ENCODE peak calls at places on chromosomes 11 and 22, in five cellular contexts. X is neural progenitor cell, U is GM23248, L is HCT116, E is PC-3. T is an unnamed sample.

GRCh38 chr22:37242395-37242918 is 1.6 kb downstream of the RAC2 start:
- DNase-seq in X (no peak), U (peak; percentile 48), L (no peak), E (peak; percentile 51), T (peak; percentile 40)

GRCh38 chr11:126282361-126282741 is 542 bp upstream of the TIRAP start:
- DNase-seq in X (peak; percentile 62), U (peak; percentile 78), L (no peak), E (peak; percentile 34), T (peak; percentile 69)

GRCh38 chr11:77109236-77110019 is 6.8 kb downstream of the OMP start:
- DNase-seq in X (no peak), U (peak; percentile 65), L (no peak), E (no peak), T (no peak)

GRCh38 chr11:63945482-63946163 is 6.8 kb downstream of the NAA40 start:
- DNase-seq in X (peak; percentile 70), U (peak; percentile 91), L (peak; percentile 36), E (peak; percentile 87), T (peak; percentile 83)

GRCh38 chr22:36819112-36819511 is 2.3 kb upstream of the PVALB start:
- DNase-seq in X (no peak), U (no peak), L (no peak), E (no peak), T (no peak)

GRCh38 chr22:20997536-20998257 is 4.2 kb downstream of the THAP7 start:
- DNase-seq in X (no peak), U (no peak), L (no peak), E (no peak), T (no peak)

GRCh38 chr22:21449531-21450319 is 17.5 kb upstream of the TMEM191C start:
- DNase-seq in X (peak; percentile 6), U (no peak), L (no peak), E (no peak), T (no peak)

GRCh38 chr22:38505595-38506117 is 455 bp downstream of the DDX17 start:
- DNase-seq in X (peak; percentile 83), U (peak; percentile 88), L (no peak), E (peak; percentile 40), T (peak; percentile 85)

GRCh38 chr11:34161812-34162506 is 56.5 kb downstream of the NAT10 start:
- DNase-seq in X (no peak), U (peak; percentile 32), L (no peak), E (peak; percentile 65), T (no peak)

GRCh38 chr22:17336061-17336460 is 33.2 kb upstream of the CECR2 start:
- DNase-seq in X (no peak), U (no peak), L (no peak), E (no peak), T (no peak)

GRCh38 chr11:77170107-77170506 is 42.1 kb downstream of the MYO7A start:
- DNase-seq in X (peak; percentile 60), U (no peak), L (no peak), E (no peak), T (no peak)

GRCh38 chr11:119709638-119710346 is 19.2 kb downstream of the NECTIN1 start:
- DNase-seq in X (peak; percentile 95), U (no peak), L (no peak), E (no peak), T (peak; percentile 75)

GRCh38 chr11:65891180-65892136 is 985 bp downstream of the CCDC85B start:
- DNase-seq in X (peak; percentile 79), U (peak; percentile 64), L (no peak), E (peak; percentile 95), T (no peak)

GRCh38 chr11:12768731-12769673 is 94.8 kb downstream of the TEAD1 start:
- DNase-seq in X (no peak), U (no peak), L (no peak), E (peak; percentile 6), T (no peak)
- H3K4me3 ChIP-seq in X (no peak overlapping the region), U (peak overlapping the region; percentile 21), L (no peak overlapping the region), E (no peak overlapping the region), T (no peak overlapping the region)

DNA sequence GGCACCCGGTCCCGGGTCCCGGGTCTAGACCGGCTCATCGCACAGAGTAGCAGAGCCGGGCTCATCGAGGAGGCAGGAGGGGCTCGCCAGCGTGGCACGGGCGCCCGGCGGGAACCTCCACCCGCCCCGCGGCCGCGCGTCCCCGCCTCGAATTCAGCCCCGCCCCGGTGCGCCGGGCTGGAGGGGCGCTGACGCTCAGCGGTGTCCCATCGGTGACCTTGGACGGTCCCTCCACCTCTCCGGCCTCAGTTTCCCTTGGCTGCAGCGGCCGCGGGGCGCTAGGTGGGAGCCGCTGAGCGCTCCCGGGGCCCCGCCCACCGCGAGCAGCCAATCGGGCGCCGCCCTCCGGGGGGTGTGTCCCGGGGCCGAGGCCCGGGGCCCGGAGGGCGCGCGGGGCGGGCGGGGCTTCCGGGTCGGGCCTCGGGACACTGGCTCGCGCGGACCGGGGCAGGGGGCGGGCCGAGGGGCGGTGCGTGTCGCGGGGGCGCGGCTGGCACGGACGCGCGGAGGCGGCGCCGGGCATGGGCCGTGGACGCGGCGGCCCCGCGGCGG is at the start of gene PPARA:
- DNase-seq in X (peak; percentile 82), U (peak; percentile 87), L (peak; percentile 22), E (peak; percentile 69), T (peak; percentile 94)
- TF ChIP-seq EZH2 in X (no peak), U (no peak), L (no peak), E (no peak), T (no peak)

GRCh38 chr11:14422052-14422813 is 63.2 kb upstream of the RRAS2 start:
- DNase-seq in X (peak; percentile 81), U (peak; percentile 100), L (peak; percentile 45), E (peak; percentile 97), T (peak; percentile 89)
- H3K4me3 ChIP-seq in X (no peak overlapping the region), U (no peak overlapping the region), L (no peak overlapping the region), E (peak overlapping the region; percentile 14), T (no peak overlapping the region)

GRCh38 chr11:73176892-73177155 is 34.7 kb upstream of the FCHSD2 start:
- DNase-seq in X (no peak), U (no peak), L (no peak), E (peak; percentile 62), T (no peak)

GRCh38 chr11:73175551-73176144 is 33.5 kb upstream of the FCHSD2 start:
- DNase-seq in X (no peak), U (no peak), L (no peak), E (no peak), T (no peak)

GRCh38 chr11:73178092-73178539 is 36.0 kb upstream of the FCHSD2 start:
- DNase-seq in X (peak; percentile 90), U (peak; percentile 90), L (peak; percentile 42), E (peak; percentile 92), T (peak; percentile 87)

GRCh38 chr11:73177380-73178091 is 35.4 kb upstream of the FCHSD2 start:
- DNase-seq in X (no peak), U (peak; percentile 57), L (no peak), E (peak; percentile 46), T (no peak)

GRCh38 chr11:73176145-73176891 is 34.2 kb upstream of the FCHSD2 start:
- DNase-seq in X (no peak), U (no peak), L (no peak), E (no peak), T (no peak)
- TF ChIP-seq EZH2 in X (no peak), U (no peak), L (no peak), E (no peak), T (no peak)

DNA sequence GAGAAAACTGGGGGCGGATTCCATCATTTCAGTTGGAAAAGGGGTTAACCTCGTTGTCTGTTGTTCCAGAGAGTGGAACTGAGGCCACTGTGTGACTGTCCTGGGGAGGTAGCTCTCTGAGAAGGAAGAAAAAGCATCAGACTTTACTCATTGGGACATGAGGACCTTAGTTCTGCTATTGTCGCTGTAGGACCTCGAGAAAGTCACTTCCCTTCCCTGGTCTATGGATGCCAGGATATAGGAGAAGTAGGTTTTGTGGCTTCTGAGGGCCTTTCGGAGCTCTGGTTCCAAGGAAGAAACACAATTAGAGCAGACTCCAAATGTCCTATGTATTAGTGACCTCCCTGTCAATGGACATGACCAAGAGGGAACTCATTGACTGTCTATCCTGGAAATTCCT is 6.2 kb downstream of the MYO18B start:
- DNase-seq in X (no peak), U (no peak), L (no peak), E (no peak), T (no peak)
- H3K4me3 ChIP-seq in X (no peak overlapping the region), U (no peak overlapping the region), L (no peak overlapping the region), E (no peak overlapping the region), T (no peak overlapping the region)

GRCh38 chr11:116536416-116536815 is 236.4 kb downstream of the BUD13 start:
- DNase-seq in X (no peak), U (no peak), L (no peak), E (no peak), T (no peak)

GRCh38 chr11:116535120-116535519 is 237.7 kb downstream of the BUD13 start:
- DNase-seq in X (no peak), U (no peak), L (no peak), E (no peak), T (no peak)

GRCh38 chr11:116535954-116536353 is 236.8 kb downstream of the BUD13 start:
- DNase-seq in X (peak; percentile 38), U (no peak), L (no peak), E (no peak), T (no peak)

GRCh38 chr11:116533186-116533825 is 239.5 kb downstream of the BUD13 start:
- DNase-seq in X (peak; percentile 78), U (no peak), L (no peak), E (no peak), T (no peak)

GRCh38 chr11:116534270-116534975 is 238.4 kb downstream of the BUD13 start:
- DNase-seq in X (no peak), U (no peak), L (no peak), E (no peak), T (no peak)
- TF ChIP-seq EZH2 in X (no peak), U (no peak), L (no peak), E (no peak), T (no peak)